ENCODE peak calls at places on chromosomes 11 and 22, in five cellular contexts. Y is Kasumi-1, W is RWPE1, M is substantia nigra, V is OCI-M1. D is an unnamed sample.
A peak's percentile ranks its signal among the peaks of the same experiment; 100 is the strongest.

GRCh38 chr11:27471067-27471587 is 1.5 kb downstream of the LGR4 start:
- DNase-seq in W (no peak), Y (peak; percentile 7), V (no peak), M (no peak), D (no peak)

GRCh38 chr11:74086242-74086884 is 77.5 kb upstream of the UCP3 start:
- DNase-seq in M (no peak), Y (no peak), W (no peak), V (peak; percentile 98), D (no peak)

GRCh38 chr22:47161631-47162030 is 399.2 kb downstream of the TBC1D22A start:
- DNase-seq in Y (no peak), M (no peak), V (no peak), W (no peak), D (peak; percentile 27)

GRCh38 chr11:59614277-59615131 is 1.1 kb downstream of the OSBP start:
- DNase-seq in V (peak; percentile 42), M (no peak), W (peak; percentile 4), Y (peak; percentile 10), D (no peak)

GRCh38 chr11:76371170-76371569 is 9.8 kb downstream of the THAP12 start:
- DNase-seq in M (no peak), Y (peak; percentile 24), W (peak; percentile 61), V (peak; percentile 56), D (no peak)

GRCh38 chr22:29313126-29314071 is 2.1 kb downstream of the RASL10A start:
- DNase-seq in Y (no peak), M (no peak), V (no peak), W (no peak), D (no peak)

GRCh38 chr11:111557425-111558111 is 17.0 kb downstream of the LAYN start:
- DNase-seq in Y (no peak), W (peak; percentile 65), M (no peak), V (no peak), D (no peak)

GRCh38 chr22:16783930-16784354 is 41.3 kb downstream of the XKR3 start:
- DNase-seq in W (peak; percentile 11), Y (peak; percentile 27), M (no peak), V (peak; percentile 85), D (no peak)

GRCh38 chr11:70655816-70656215 is 257.5 kb downstream of the CTTN start:
- DNase-seq in V (no peak), W (no peak), Y (no peak), M (no peak), D (no peak)

GRCh38 chr11:126197277-126197939 is 14.0 kb downstream of the RPUSD4 start:
- DNase-seq in W (no peak), Y (no peak), V (no peak), M (no peak), D (no peak)

GRCh38 chr11:128394436-128395089 is 192.8 kb downstream of the ETS1 start:
- DNase-seq in V (no peak), W (no peak), Y (no peak), M (no peak), D (no peak)

GRCh38 chr11:20963596-20963995 is 294.2 kb downstream of the NELL1 start:
- DNase-seq in M (no peak), V (no peak), Y (no peak), W (no peak), D (no peak)

D was measured in dorsolateral prefrontal cortex.